ENCODE peak calls at places on chromosomes 3 and 15, in five cellular contexts. W is CD4-positive, alpha-beta memory T cell; U is cortex of kidney; H is stimulated activated CD8-positive, alpha-beta memory T cell treated with anti-CD3 and anti-CD28 coated beads, Interleukin-15, amount 100 ng/mL, for 24 hours; J is M059J. Q is an unnamed sample.
A peak's percentile ranks its signal among the peaks of the same experiment; 100 is the strongest.

GRCh38 chr3:163273694-163274093 is 1777.1 kb downstream of the OTOL1 start:
- DNase-seq in W (no peak), U (no peak), H (no peak), J (no peak), Q (no peak)

GRCh38 chr15:65680544-65680943 is 58.8 kb downstream of the SLC24A1 start:
- DNase-seq in W (no peak), U (no peak), H (no peak), J (no peak), Q (no peak)

GRCh38 chr15:65632780-65633384 is 11.1 kb downstream of the SLC24A1 start:
- DNase-seq in W (no peak), U (no peak), H (no peak), J (no peak), Q (no peak)

GRCh38 chr3:129654126-129654525 is 47.6 kb upstream of the PLXND1 start:
- DNase-seq in W (no peak), U (no peak), H (no peak), J (peak; percentile 52), Q (no peak)

GRCh38 chr15:20280933-20281463 is 260.6 kb downstream of the GOLGA6L6 start:
- DNase-seq in W (no peak), U (no peak), H (no peak), J (no peak), Q (no peak)

GRCh38 chr15:91660174-91660649 is 193.3 kb upstream of the SLCO3A1 start:
- DNase-seq in W (peak; percentile 10), U (no peak), H (no peak), J (no peak), Q (no peak)

GRCh38 chr15:65115542-65115941 is 542 bp upstream of the UBAP1L start:
- DNase-seq in W (no peak), U (no peak), H (no peak), J (no peak), Q (no peak)

GRCh38 chr3:65963787-65964707 is 74.7 kb downstream of the MAGI1 start:
- DNase-seq in W (no peak), U (no peak), H (no peak), J (peak; percentile 89), Q (no peak)

GRCh38 chr3:51283421-51283820 is 101.7 kb upstream of the MANF start:
- DNase-seq in W (no peak), U (no peak), H (no peak), J (no peak), Q (no peak)

GRCh38 chr3:152611905-152612304 is 223.0 kb upstream of the P2RY1 start:
- DNase-seq in W (no peak), U (no peak), H (no peak), J (no peak), Q (no peak)

Q was measured in lower leg skin.